ENCODE peak calls at places on chromosomes 12 and 14, in four cellular contexts. One of them, this sample, is unnamed.

GRCh38 chr14:100049220-100049619 is 16.0 kb upstream of the EVL start:
- DNase-seq in H1: no peak
- DNase-seq in GM12878: no peak
- DNase-seq in HepG2: peak; percentile 26
- DNase-seq in this sample: no peak

GRCh38 chr12:66688836-66689439 is 10.1 kb upstream of the GRIP1 start:
- DNase-seq in H1: peak; percentile 70
- DNase-seq in GM12878: no peak
- DNase-seq in HepG2: peak; percentile 65
- DNase-seq in this sample: peak; percentile 73

GRCh38 chr14:74867673-74868072 is 8.3 kb downstream of the PROX2 start:
- DNase-seq in H1: no peak
- DNase-seq in GM12878: no peak
- DNase-seq in HepG2: no peak
- DNase-seq in this sample: no peak

GRCh38 chr14:51869426-51870113 is 9.2 kb downstream of the GNG2 start:
- DNase-seq in H1: no peak
- DNase-seq in GM12878: no peak
- DNase-seq in HepG2: no peak
- DNase-seq in this sample: no peak

GRCh38 chr14:92513204-92513965 is at the start of gene RIN3:
- DNase-seq in H1: peak; percentile 72
- DNase-seq in GM12878: no peak
- DNase-seq in HepG2: peak; percentile 38
- DNase-seq in this sample: peak; percentile 71

GRCh38 chr12:85156569-85156968 is 120.4 kb downstream of the LRRIQ1 start:
- DNase-seq in H1: no peak
- DNase-seq in GM12878: no peak
- DNase-seq in HepG2: no peak
- DNase-seq in this sample: no peak

GRCh38 chr12:22631863-22632463 is 7.0 kb downstream of the ETNK1 start:
- DNase-seq in H1: no peak
- DNase-seq in GM12878: no peak
- DNase-seq in HepG2: no peak
- DNase-seq in this sample: no peak

GRCh38 chr14:21383848-21384493 is at the start of gene SUPT16H:
- DNase-seq in H1: peak; percentile 92
- DNase-seq in GM12878: peak; percentile 71
- DNase-seq in HepG2: peak; percentile 94
- DNase-seq in this sample: peak; percentile 91

GRCh38 chr14:75968461-75968860 is 13.3 kb downstream of the TGFB3 start:
- DNase-seq in H1: no peak
- DNase-seq in GM12878: no peak
- DNase-seq in HepG2: no peak
- DNase-seq in this sample: no peak

GRCh38 chr14:52553002-52553670 is 500 bp downstream of the GPR137C start:
- DNase-seq in H1: peak; percentile 69
- DNase-seq in GM12878: no peak
- DNase-seq in HepG2: no peak
- DNase-seq in this sample: peak; percentile 44

GRCh38 chr14:52951730-52952481 is 1.1 kb upstream of the FERMT2 start:
- DNase-seq in H1: no peak
- DNase-seq in GM12878: no peak
- DNase-seq in HepG2: peak; percentile 73
- DNase-seq in this sample: peak; percentile 49

GRCh38 chr14:106507354-106507753 is 981.0 kb downstream of the TMEM121 start:
- DNase-seq in H1: no peak
- DNase-seq in GM12878: no peak
- DNase-seq in HepG2: no peak
- DNase-seq in this sample: no peak

GRCh38 chr14:20631821-20632389 is 9.6 kb downstream of the OR6S1 start:
- DNase-seq in H1: peak; percentile 67
- DNase-seq in GM12878: no peak
- DNase-seq in HepG2: peak; percentile 83
- DNase-seq in this sample: peak; percentile 39

GRCh38 chr12:48997719-48998496 is 1.3 kb downstream of the DDN start:
- DNase-seq in H1: peak; percentile 84
- DNase-seq in GM12878: no peak
- DNase-seq in HepG2: no peak
- DNase-seq in this sample: no peak

GRCh38 chr12:3015356-3015755 is 56.2 kb downstream of the TEAD4 start:
- DNase-seq in H1: no peak
- DNase-seq in GM12878: no peak
- DNase-seq in HepG2: no peak
- DNase-seq in this sample: no peak

GRCh38 chr12:3018284-3019004 is 58.7 kb upstream of the TSPAN9 start:
- DNase-seq in H1: no peak
- DNase-seq in GM12878: no peak
- DNase-seq in HepG2: no peak
- DNase-seq in this sample: no peak

GRCh38 chr12:3019005-3019680 is 58.0 kb upstream of the TSPAN9 start:
- DNase-seq in H1: no peak
- DNase-seq in GM12878: no peak
- DNase-seq in HepG2: no peak
- DNase-seq in this sample: no peak

GRCh38 chr12:3016191-3016590 is 57.0 kb downstream of the TEAD4 start:
- DNase-seq in H1: no peak
- DNase-seq in GM12878: no peak
- DNase-seq in HepG2: no peak
- DNase-seq in this sample: no peak

DNA sequence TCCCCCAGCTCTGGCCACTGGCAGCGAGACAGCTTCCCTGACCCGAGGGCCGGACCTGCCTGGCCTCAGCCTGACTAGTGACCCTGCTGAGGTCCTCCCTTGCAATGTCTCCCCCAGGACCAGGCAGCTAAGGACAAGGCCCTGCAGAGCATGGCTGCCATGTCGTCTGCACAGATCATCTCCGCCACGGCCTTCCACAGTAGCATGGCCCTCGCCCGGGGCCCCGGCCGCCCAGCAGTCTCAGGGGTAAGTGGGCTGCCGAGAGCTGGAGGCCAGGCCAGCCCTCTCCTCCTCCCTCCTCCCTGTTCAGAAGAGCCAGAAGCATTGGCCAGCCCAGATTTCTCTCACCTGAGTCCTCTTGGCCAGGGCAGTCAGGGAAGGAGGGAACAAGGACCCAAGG is 58.1 kb downstream of the TEAD4 start:
- DNase-seq in H1: no peak
- DNase-seq in GM12878: no peak
- DNase-seq in HepG2: no peak
- DNase-seq in this sample: no peak
- TF ChIP-seq SUZ12 in H1: no peak
- TF ChIP-seq SUZ12 in GM12878: no peak
- TF ChIP-seq SUZ12 in HepG2: no peak
- TF ChIP-seq SUZ12 in this sample: no peak

DNA sequence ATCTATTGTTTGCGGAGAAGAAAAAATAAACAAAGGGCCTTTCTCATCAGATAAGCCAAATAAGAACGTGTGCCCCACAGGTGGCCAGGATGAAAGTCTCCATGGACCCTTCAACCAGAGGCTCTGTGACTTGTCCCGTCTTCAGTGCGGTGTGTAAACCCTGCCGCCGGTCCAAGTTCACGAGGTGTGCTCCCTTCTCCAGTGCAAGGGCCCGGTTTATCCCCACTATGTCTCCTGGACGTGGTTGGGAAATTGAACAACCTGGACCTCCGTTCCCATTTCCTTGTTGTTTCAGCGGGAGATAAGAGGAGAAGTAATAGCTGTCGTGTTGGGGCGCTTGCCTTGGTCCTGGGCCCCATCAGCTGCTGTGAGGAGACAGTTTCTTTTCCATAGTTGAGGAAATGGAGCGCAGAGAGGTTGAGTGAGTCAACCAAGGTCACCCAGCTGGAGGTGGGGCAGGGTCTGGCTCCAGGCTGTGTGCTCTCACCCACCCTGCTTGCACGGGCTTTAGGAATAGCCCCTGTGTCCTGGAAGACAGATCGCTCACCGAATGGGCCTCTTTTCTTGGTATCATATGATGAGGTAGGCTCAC is 165.5 kb upstream of the RTL1 start:
- DNase-seq in H1: peak; percentile 20
- DNase-seq in GM12878: no peak
- DNase-seq in HepG2: no peak
- DNase-seq in this sample: no peak
- TF ChIP-seq SP1 in H1: no peak
- TF ChIP-seq SP1 in GM12878: no peak
- TF ChIP-seq SP1 in HepG2: no peak
- TF ChIP-seq SP1 in this sample: no peak

DNA sequence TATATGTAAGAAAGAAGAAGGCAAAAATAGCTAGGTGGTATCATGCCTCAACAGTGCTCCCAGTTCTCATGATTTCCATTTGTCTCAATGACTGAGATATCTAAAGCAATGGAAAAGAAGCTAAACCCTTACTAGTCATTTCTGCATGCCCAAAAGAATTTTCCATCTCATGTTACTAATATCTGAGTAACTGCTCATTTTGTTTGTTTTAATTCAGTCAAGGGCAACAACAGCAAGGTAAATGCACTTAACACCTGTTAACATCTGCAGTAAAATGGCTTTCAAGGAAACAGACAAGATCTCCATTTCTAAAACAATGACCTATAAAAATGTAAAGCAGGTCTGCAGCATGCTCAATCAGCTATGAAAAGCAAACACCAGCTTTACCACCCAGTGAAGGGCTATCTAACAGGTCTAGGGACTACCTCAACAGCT is 19.4 kb upstream of the SELPLG start:
- DNase-seq in H1: no peak
- DNase-seq in GM12878: no peak
- DNase-seq in HepG2: no peak
- DNase-seq in this sample: no peak
- TF ChIP-seq SUZ12 in H1: no peak
- TF ChIP-seq SUZ12 in GM12878: no peak
- TF ChIP-seq SUZ12 in HepG2: no peak
- TF ChIP-seq SUZ12 in this sample: no peak

GRCh38 chr12:92365333-92365732 is 219.7 kb upstream of the BTG1 start:
- DNase-seq in H1: no peak
- DNase-seq in GM12878: peak; percentile 43
- DNase-seq in HepG2: no peak
- DNase-seq in this sample: no peak
- TF ChIP-seq SP1 in H1: no peak
- TF ChIP-seq SP1 in GM12878: no peak
- TF ChIP-seq SP1 in HepG2: no peak
- TF ChIP-seq SP1 in this sample: no peak

This sample was measured in HEK293T.